ENCODE peak calls at places on chromosome 17, in five cellular contexts. One of them, this sample, is unnamed.

GRCh38 chr17:76697702-76698465 is 12.9 kb downstream of the MXRA7 start:
- DNase-seq in neural progenitor cell: peak; percentile 91
- DNase-seq in A549: no peak
- DNase-seq in fibroblast of lung: peak; percentile 72
- DNase-seq in neuronal stem cell: peak; percentile 70
- DNase-seq in this sample: peak; percentile 63

GRCh38 chr17:81291662-81292061 is 3.4 kb downstream of the SLC38A10 start:
- DNase-seq in fibroblast of lung: peak; percentile 55
- DNase-seq in A549: peak; percentile 92
- DNase-seq in neuronal stem cell: no peak
- DNase-seq in neural progenitor cell: peak; percentile 71
- DNase-seq in this sample: peak; percentile 78

GRCh38 chr17:47949951-47950350 is 7.7 kb downstream of the PRR15L start:
- DNase-seq in neuronal stem cell: no peak
- DNase-seq in neural progenitor cell: no peak
- DNase-seq in A549: no peak
- DNase-seq in fibroblast of lung: no peak
- DNase-seq in this sample: no peak

GRCh38 chr17:74919440-74920305 is 3.4 kb downstream of the USH1G start:
- DNase-seq in fibroblast of lung: peak; percentile 6
- DNase-seq in A549: peak; percentile 94
- DNase-seq in neural progenitor cell: peak; percentile 56
- DNase-seq in neuronal stem cell: no peak
- DNase-seq in this sample: peak; percentile 65

GRCh38 chr17:75664099-75664549 is 2.8 kb downstream of the RECQL5 start:
- DNase-seq in neuronal stem cell: no peak
- DNase-seq in neural progenitor cell: no peak
- DNase-seq in A549: no peak
- DNase-seq in fibroblast of lung: no peak
- DNase-seq in this sample: no peak

GRCh38 chr17:30550512-30551273 is 73.5 kb downstream of the GOSR1 start:
- DNase-seq in A549: no peak
- DNase-seq in neural progenitor cell: no peak
- DNase-seq in fibroblast of lung: peak; percentile 33
- DNase-seq in neuronal stem cell: no peak
- DNase-seq in this sample: peak; percentile 35

GRCh38 chr17:39920218-39921210 is 2.1 kb upstream of the GSDMB start:
- DNase-seq in neuronal stem cell: no peak
- DNase-seq in fibroblast of lung: no peak
- DNase-seq in neural progenitor cell: no peak
- DNase-seq in A549: no peak
- DNase-seq in this sample: no peak

GRCh38 chr17:45118691-45119090 is 13.6 kb downstream of the PLCD3 start:
- DNase-seq in neural progenitor cell: no peak
- DNase-seq in A549: no peak
- DNase-seq in neuronal stem cell: no peak
- DNase-seq in fibroblast of lung: no peak
- DNase-seq in this sample: no peak

GRCh38 chr17:75481194-75482059 is 25.0 kb downstream of the TMEM94 start:
- DNase-seq in fibroblast of lung: no peak
- DNase-seq in A549: no peak
- DNase-seq in neural progenitor cell: peak; percentile 72
- DNase-seq in neuronal stem cell: no peak
- DNase-seq in this sample: no peak

GRCh38 chr17:5775098-5775497 is 190.8 kb upstream of the NLRP1 start:
- DNase-seq in neural progenitor cell: no peak
- DNase-seq in neuronal stem cell: no peak
- DNase-seq in fibroblast of lung: no peak
- DNase-seq in A549: no peak
- DNase-seq in this sample: no peak

GRCh38 chr17:1145311-1145986 is 34.3 kb downstream of the ABR start:
- DNase-seq in neural progenitor cell: no peak
- DNase-seq in fibroblast of lung: no peak
- DNase-seq in neuronal stem cell: no peak
- DNase-seq in A549: no peak
- DNase-seq in this sample: no peak

GRCh38 chr17:32111141-32111771 is 31.0 kb upstream of the RHOT1 start:
- DNase-seq in neural progenitor cell: peak; percentile 60
- DNase-seq in A549: no peak
- DNase-seq in fibroblast of lung: peak; percentile 70
- DNase-seq in neuronal stem cell: no peak
- DNase-seq in this sample: peak; percentile 39

GRCh38 chr17:83182620-83183063 is 103.2 kb downstream of the METRNL start:
- DNase-seq in neural progenitor cell: no peak
- DNase-seq in fibroblast of lung: no peak
- DNase-seq in A549: no peak
- DNase-seq in neuronal stem cell: no peak
- DNase-seq in this sample: peak; percentile 34

GRCh38 chr17:43609613-43610385 is 51.9 kb downstream of the MEOX1 start:
- DNase-seq in neuronal stem cell: no peak
- DNase-seq in neural progenitor cell: peak; percentile 49
- DNase-seq in fibroblast of lung: no peak
- DNase-seq in A549: no peak
- DNase-seq in this sample: no peak

GRCh38 chr17:29593546-29594440 is 861 bp downstream of the ANKRD13B start:
- DNase-seq in fibroblast of lung: peak; percentile 23
- DNase-seq in neural progenitor cell: peak; percentile 89
- DNase-seq in neuronal stem cell: no peak
- DNase-seq in A549: no peak
- DNase-seq in this sample: peak; percentile 52

GRCh38 chr17:17783121-17783824 is 53.5 kb downstream of the SREBF1 start:
- DNase-seq in neuronal stem cell: peak; percentile 81
- DNase-seq in A549: no peak
- DNase-seq in neural progenitor cell: peak; percentile 88
- DNase-seq in fibroblast of lung: peak; percentile 21
- DNase-seq in this sample: peak; percentile 64

GRCh38 chr17:44376124-44376523 is 12.5 kb upstream of the FAM171A2 start:
- DNase-seq in fibroblast of lung: peak; percentile 68
- DNase-seq in neural progenitor cell: peak; percentile 60
- DNase-seq in neuronal stem cell: no peak
- DNase-seq in A549: peak; percentile 80
- DNase-seq in this sample: peak; percentile 57

GRCh38 chr17:35368086-35368824 is 5.2 kb downstream of the SLFN11 start:
- DNase-seq in A549: no peak
- DNase-seq in neural progenitor cell: no peak
- DNase-seq in neuronal stem cell: no peak
- DNase-seq in fibroblast of lung: peak; percentile 53
- DNase-seq in this sample: no peak

GRCh38 chr17:72119963-72120877 is 600 bp upstream of the SOX9 start:
- DNase-seq in neuronal stem cell: no peak
- DNase-seq in A549: peak; percentile 59
- DNase-seq in neural progenitor cell: peak; percentile 75
- DNase-seq in fibroblast of lung: peak; percentile 90
- DNase-seq in this sample: peak; percentile 91

GRCh38 chr17:60631119-60631518 is 31.1 kb downstream of the PPM1D start:
- DNase-seq in neural progenitor cell: no peak
- DNase-seq in neuronal stem cell: no peak
- DNase-seq in A549: no peak
- DNase-seq in fibroblast of lung: no peak
- DNase-seq in this sample: no peak

GRCh38 chr17:29178750-29179231 is 1.4 kb downstream of the MYO18A start:
- DNase-seq in neuronal stem cell: no peak
- DNase-seq in neural progenitor cell: no peak
- DNase-seq in A549: peak; percentile 41
- DNase-seq in fibroblast of lung: no peak
- DNase-seq in this sample: no peak

GRCh38 chr17:19486351-19487008 is 47.2 kb upstream of the SLC47A1 start:
- DNase-seq in fibroblast of lung: no peak
- DNase-seq in neural progenitor cell: no peak
- DNase-seq in A549: no peak
- DNase-seq in neuronal stem cell: no peak
- DNase-seq in this sample: no peak

GRCh38 chr17:29844339-29845048 is 85.5 kb downstream of the SSH2 start:
- DNase-seq in A549: no peak
- DNase-seq in neuronal stem cell: no peak
- DNase-seq in fibroblast of lung: peak; percentile 31
- DNase-seq in neural progenitor cell: peak; percentile 27
- DNase-seq in this sample: peak; percentile 4

GRCh38 chr17:80384078-80384960 is 30.6 kb upstream of the ENDOV start:
- DNase-seq in neural progenitor cell: no peak
- DNase-seq in neuronal stem cell: no peak
- DNase-seq in A549: no peak
- DNase-seq in fibroblast of lung: no peak
- DNase-seq in this sample: no peak

GRCh38 chr17:71978435-71978834 is 142.4 kb upstream of the SOX9 start:
- DNase-seq in A549: no peak
- DNase-seq in neuronal stem cell: no peak
- DNase-seq in neural progenitor cell: no peak
- DNase-seq in fibroblast of lung: no peak
- DNase-seq in this sample: no peak

GRCh38 chr17:31677036-31677435 is 182.0 kb downstream of the COPRS start:
- DNase-seq in neural progenitor cell: no peak
- DNase-seq in A549: no peak
- DNase-seq in fibroblast of lung: no peak
- DNase-seq in neuronal stem cell: no peak
- DNase-seq in this sample: no peak

GRCh38 chr17:199806-200603 is 18.6 kb upstream of the DOC2B start:
- DNase-seq in neuronal stem cell: no peak
- DNase-seq in A549: no peak
- DNase-seq in neural progenitor cell: no peak
- DNase-seq in fibroblast of lung: no peak
- DNase-seq in this sample: no peak

GRCh38 chr17:66720027-66720426 is 114.9 kb upstream of the CACNG5 start:
- DNase-seq in neural progenitor cell: no peak
- DNase-seq in fibroblast of lung: no peak
- DNase-seq in neuronal stem cell: no peak
- DNase-seq in A549: no peak
- DNase-seq in this sample: no peak

GRCh38 chr17:30376621-30377452 is 1.9 kb upstream of the CPD start:
- DNase-seq in fibroblast of lung: peak; percentile 93
- DNase-seq in neuronal stem cell: no peak
- DNase-seq in A549: no peak
- DNase-seq in neural progenitor cell: no peak
- DNase-seq in this sample: peak; percentile 82

GRCh38 chr17:36934759-36935630 is 2.3 kb upstream of the LHX1 start:
- DNase-seq in neuronal stem cell: no peak
- DNase-seq in A549: peak; percentile 83
- DNase-seq in neural progenitor cell: peak; percentile 85
- DNase-seq in fibroblast of lung: no peak
- DNase-seq in this sample: no peak

GRCh38 chr17:50028207-50029120 is 27.4 kb upstream of the ITGA3 start:
- DNase-seq in A549: peak; percentile 95
- DNase-seq in neuronal stem cell: no peak
- DNase-seq in fibroblast of lung: peak; percentile 63
- DNase-seq in neural progenitor cell: peak; percentile 78
- DNase-seq in this sample: peak; percentile 70

GRCh38 chr17:34769049-34769448 is 189.7 kb downstream of the TMEM132E start:
- DNase-seq in fibroblast of lung: no peak
- DNase-seq in neural progenitor cell: no peak
- DNase-seq in neuronal stem cell: no peak
- DNase-seq in A549: no peak
- DNase-seq in this sample: no peak

GRCh38 chr17:71208111-71208704 is 912.6 kb upstream of the SOX9 start:
- DNase-seq in A549: no peak
- DNase-seq in fibroblast of lung: peak; percentile 87
- DNase-seq in neuronal stem cell: no peak
- DNase-seq in neural progenitor cell: no peak
- DNase-seq in this sample: peak; percentile 91

GRCh38 chr17:40936437-40936971 is 942 bp downstream of the KRT23 start:
- DNase-seq in fibroblast of lung: no peak
- DNase-seq in neural progenitor cell: no peak
- DNase-seq in neuronal stem cell: no peak
- DNase-seq in A549: no peak
- DNase-seq in this sample: no peak
- H3K4me3 ChIP-seq in fibroblast of lung: no peak overlapping the region
- H3K4me3 ChIP-seq in neural progenitor cell: no peak overlapping the region
- H3K4me3 ChIP-seq in neuronal stem cell: no peak overlapping the region
- H3K4me3 ChIP-seq in A549: no peak overlapping the region
- H3K4me3 ChIP-seq in this sample: no peak overlapping the region

DNA sequence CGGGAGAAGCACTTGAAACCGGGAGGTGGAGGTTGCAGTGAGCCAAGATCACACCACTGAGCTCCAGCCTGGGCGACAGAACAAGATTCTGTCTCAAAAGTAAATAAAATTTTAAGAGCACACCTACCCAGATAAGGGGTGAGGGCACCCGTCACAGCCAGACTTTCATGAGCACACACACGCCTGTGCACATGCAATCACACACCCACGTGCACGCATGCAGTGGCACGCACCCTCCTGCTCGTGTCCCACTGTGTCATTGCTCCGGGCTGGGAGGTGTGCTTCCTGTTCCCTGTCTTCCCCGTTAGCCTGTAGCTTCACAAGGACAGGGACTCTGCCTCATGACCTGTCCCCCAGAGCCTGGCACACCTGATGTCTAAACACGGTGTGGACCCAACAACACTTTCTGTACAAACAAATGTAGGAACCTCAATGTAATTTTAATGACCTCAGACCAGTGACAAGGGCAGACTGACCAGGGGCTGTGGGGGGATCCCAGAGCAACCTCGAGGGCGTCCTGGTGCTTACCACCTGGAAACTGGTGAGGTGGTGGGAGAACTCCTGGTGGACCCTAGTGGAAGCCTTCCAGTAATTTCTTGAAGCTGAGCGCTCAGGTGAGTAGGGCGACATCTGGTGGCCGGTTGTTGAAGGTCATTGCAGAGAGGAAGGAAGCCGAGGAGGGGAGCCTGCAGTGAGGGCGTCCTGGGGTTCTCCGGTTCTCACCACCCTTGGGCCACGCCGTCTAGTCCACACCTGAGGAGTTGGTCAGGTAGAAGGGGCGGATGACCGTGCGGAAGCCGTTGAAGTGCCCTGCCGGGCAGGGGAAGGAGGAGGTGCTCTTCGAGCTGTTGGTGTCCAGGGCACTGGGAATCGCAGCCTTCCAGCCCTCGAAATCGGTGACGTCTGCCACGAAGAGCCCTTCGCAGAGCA is 8.6 kb downstream of the LGALS3BP start:
- DNase-seq in A549: peak; percentile 91
- DNase-seq in fibroblast of lung: peak; percentile 75
- DNase-seq in neural progenitor cell: peak; percentile 84
- DNase-seq in neuronal stem cell: peak; percentile 77
- DNase-seq in this sample: peak; percentile 75
- H3K4me2 ChIP-seq in A549: peak overlapping the region; percentile 43
- H3K4me2 ChIP-seq in fibroblast of lung: peak overlapping the region; percentile 25
- H3K4me2 ChIP-seq in neural progenitor cell: no peak overlapping the region
- H3K4me2 ChIP-seq in neuronal stem cell: no peak overlapping the region
- H3K4me2 ChIP-seq in this sample: peak overlapping the region; percentile 46

DNA sequence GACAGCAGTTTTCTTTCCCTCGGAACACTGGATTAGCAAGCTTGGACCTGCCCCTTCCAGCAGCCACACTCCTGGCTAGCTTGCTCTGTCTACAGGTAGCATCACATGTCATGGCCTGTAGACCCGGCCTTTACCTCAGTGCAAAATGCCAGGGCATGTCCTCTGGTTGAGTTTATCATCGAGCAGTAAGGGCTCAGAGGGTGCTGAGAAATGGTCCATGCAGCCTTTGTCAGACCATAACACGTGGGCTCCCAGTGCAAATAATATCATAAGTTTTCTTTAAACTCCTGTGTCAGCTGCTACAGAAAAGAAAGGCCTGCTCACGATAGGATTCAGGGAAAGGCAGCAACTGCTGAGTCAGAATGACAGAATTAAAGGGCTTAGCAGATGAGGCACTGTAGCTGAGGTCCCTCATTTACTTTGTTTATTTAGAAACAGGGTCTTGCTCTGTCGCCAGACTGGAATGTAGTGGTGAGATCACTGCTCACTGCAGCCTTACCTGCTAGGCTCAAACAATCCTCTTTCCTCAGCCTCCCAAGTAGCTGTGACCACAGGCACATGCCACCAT is 8.0 kb upstream of the GNA13 start:
- DNase-seq in neural progenitor cell: no peak
- DNase-seq in A549: peak; percentile 32
- DNase-seq in fibroblast of lung: peak; percentile 61
- DNase-seq in neuronal stem cell: no peak
- DNase-seq in this sample: peak; percentile 72
- H3K4me3 ChIP-seq in neural progenitor cell: no peak overlapping the region
- H3K4me3 ChIP-seq in A549: no peak overlapping the region
- H3K4me3 ChIP-seq in fibroblast of lung: no peak overlapping the region
- H3K4me3 ChIP-seq in neuronal stem cell: no peak overlapping the region
- H3K4me3 ChIP-seq in this sample: no peak overlapping the region

GRCh38 chr17:62706598-62707424 is 79.3 kb downstream of the MRC2 start:
- DNase-seq in neural progenitor cell: no peak
- DNase-seq in A549: no peak
- DNase-seq in neuronal stem cell: no peak
- DNase-seq in fibroblast of lung: no peak
- DNase-seq in this sample: no peak
- H3K4me2 ChIP-seq in neural progenitor cell: peak overlapping the region; percentile 91
- H3K4me2 ChIP-seq in A549: no peak overlapping the region
- H3K4me2 ChIP-seq in neuronal stem cell: no peak overlapping the region
- H3K4me2 ChIP-seq in fibroblast of lung: no peak overlapping the region
- H3K4me2 ChIP-seq in this sample: no peak overlapping the region